ENCODE peak calls at places on chromosomes 11 and 22, in seven cellular contexts. O is ovary, I is upper lobe of left lung, D is BJ, U is OCI-LY7, K is left lung, B is GM12865. W is an unnamed sample.

GRCh38 chr11:19242184-19242932 is 1.6 kb upstream of the E2F8 start:
- DNase-seq in B (no peak), U (no peak), K (peak; percentile 80), O (no peak), D (no peak), I (peak; percentile 83), W (no peak)

GRCh38 chr11:109423114-109423859 is 1.3 kb downstream of the C11orf87 start:
- DNase-seq in B (no peak), K (peak; percentile 71), U (no peak), O (no peak), I (peak; percentile 71), D (no peak), W (no peak)

GRCh38 chr11:63872833-63873201 is 33.9 kb downstream of the MARK2 start:
- DNase-seq in K (no peak), D (no peak), U (no peak), I (no peak), O (no peak), B (no peak), W (no peak)

GRCh38 chr11:47399860-47400812 is 8.3 kb upstream of the SLC39A13 start:
- DNase-seq in K (peak; percentile 85), B (peak; percentile 59), O (peak; percentile 62), U (peak; percentile 92), D (no peak), I (peak; percentile 89), W (no peak)

GRCh38 chr11:121810291-121810690 is 305.7 kb downstream of the BLID start:
- DNase-seq in B (no peak), I (no peak), O (no peak), K (no peak), U (no peak), D (peak; percentile 51), W (no peak)

GRCh38 chr11:2204361-2205213 is 33.0 kb upstream of the TH start:
- DNase-seq in K (peak; percentile 59), B (no peak), D (no peak), I (peak; percentile 58), O (no peak), U (no peak), W (peak; percentile 23)

GRCh38 chr11:130585545-130585944 is 137.1 kb downstream of the ADAMTS15 start:
- DNase-seq in D (no peak), I (no peak), O (no peak), U (no peak), B (no peak), K (no peak), W (no peak)

GRCh38 chr11:4025957-4026324 is 68.7 kb upstream of the RRM1 start:
- DNase-seq in O (no peak), U (no peak), I (no peak), K (no peak), B (no peak), D (no peak), W (no peak)

GRCh38 chr22:28024422-28024888 is 105.4 kb upstream of the PITPNB start:
- DNase-seq in U (no peak), K (no peak), B (no peak), D (no peak), I (no peak), O (peak; percentile 7), W (no peak)

GRCh38 chr11:45273509-45273908 is 12.6 kb downstream of the SYT13 start:
- DNase-seq in U (no peak), I (no peak), O (no peak), B (no peak), K (no peak), D (no peak), W (no peak)
- TF ChIP-seq CTCF in U (no peak), I (no peak), O (no peak), B (no peak), K (no peak), D (no peak), W (no peak)

DNA sequence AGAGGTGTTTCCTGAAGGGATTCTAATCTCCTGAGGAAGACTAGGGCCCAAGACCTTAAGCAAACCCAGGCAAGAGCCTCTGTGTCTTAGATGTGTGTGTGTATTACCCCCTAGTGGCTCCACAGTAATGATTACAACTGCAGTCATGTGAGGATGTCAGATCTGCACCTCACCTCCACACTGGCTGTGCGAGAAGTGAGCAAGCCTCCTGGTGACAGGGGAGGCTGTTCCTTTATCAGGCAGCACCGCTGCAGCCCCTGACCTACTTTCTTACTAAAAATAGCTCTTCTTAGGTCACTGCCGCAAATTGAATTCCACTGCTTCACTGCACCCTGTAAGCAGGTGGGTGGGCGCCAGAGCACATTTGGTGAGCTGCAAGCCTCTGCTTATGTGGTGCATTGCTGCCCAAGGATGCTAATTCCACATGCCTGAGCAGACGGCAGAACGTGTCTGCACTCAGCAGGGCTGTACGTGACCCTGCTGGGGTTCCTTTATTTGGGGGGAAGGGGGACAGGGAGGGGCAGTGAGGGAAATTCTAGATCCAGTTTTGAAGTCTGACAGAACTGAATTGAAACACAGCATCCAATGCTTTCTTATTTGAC is 112.4 kb downstream of the KCNC1 start:
- DNase-seq in O (no peak), I (no peak), U (peak; percentile 8), D (no peak), B (peak; percentile 3), K (no peak), W (no peak)
- TF ChIP-seq CTCF in O (no peak), I (no peak), U (peak; percentile 36), D (no peak), B (no peak), K (no peak), W (no peak)

DNA sequence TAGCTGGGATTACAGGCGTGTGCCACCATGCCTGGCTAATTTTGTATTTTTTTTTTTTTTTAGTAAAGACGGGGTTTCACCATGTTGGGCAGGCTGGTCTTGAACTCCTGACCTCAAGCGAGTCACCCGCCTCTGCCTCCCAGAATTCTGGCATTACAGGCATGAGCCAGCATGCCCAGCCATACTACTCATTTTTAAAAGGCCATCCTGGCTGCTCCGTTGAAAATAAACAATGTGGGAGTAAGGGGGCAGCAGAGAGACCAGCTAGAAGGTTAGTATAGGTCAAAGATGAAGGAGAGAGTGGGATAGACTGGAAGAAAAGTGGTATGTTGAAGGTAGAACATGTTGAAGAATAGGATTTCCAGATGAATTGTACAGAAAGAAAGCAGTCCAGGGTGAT is 17.6 kb upstream of the LIN7C start:
- DNase-seq in K (no peak), O (no peak), I (no peak), B (no peak), D (peak; percentile 9), U (no peak), W (no peak)
- TF ChIP-seq CTCF in K (no peak), O (no peak), I (no peak), B (no peak), D (peak; percentile 32), U (peak; percentile 53), W (no peak)

DNA sequence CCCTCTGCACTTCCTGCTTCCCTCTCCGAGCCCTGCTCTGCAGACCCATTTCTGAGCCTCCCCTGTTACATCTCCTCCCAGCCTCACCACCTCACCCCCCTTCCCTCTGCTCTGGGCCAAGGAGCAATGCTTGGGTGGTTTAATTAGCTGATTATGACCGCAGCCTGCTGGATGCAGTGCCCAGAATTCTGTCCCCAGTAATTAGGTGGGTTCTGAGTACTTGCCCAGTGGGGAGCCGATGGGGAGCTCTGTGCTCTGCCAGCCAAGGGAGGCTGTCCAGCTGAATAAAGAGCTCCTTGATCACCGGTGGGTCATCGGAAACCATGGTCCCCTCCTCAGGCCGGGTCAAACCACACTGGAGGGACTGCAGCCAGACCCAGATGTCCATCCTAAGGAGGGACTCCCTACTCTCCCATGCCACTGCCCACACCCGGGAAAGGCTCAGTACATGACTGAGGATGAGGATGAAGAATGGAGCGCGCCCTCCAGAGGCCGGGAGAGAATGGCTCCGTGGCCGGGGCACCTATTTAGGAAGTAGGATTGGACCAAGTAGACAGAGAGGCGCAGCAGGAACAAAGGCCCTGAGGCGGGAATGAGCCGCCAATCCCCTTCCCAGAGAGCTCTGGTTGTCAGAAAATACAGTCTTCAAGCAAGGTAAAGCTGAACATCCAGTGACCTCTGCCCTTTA is 9.1 kb downstream of the ARRB1 start:
- DNase-seq in B (no peak), U (no peak), O (no peak), K (no peak), I (no peak), D (no peak), W (no peak)
- TF ChIP-seq CTCF in B (no peak), U (no peak), O (no peak), K (no peak), I (no peak), D (no peak), W (no peak)

GRCh38 chr11:81449588-81450155 is 1284.0 kb downstream of the FAM181B start:
- DNase-seq in U (no peak), D (no peak), I (no peak), O (no peak), B (no peak), K (no peak), W (no peak)

GRCh38 chr11:81444306-81444705 is 1289.4 kb downstream of the FAM181B start:
- DNase-seq in I (no peak), K (no peak), B (no peak), O (no peak), D (no peak), U (no peak), W (no peak)
- TF ChIP-seq CTCF in I (no peak), K (no peak), B (no peak), O (no peak), D (no peak), U (peak; percentile 14), W (no peak)

GRCh38 chr22:50144005-50144614 is 26.4 kb upstream of the PANX2 start:
- DNase-seq in B (no peak), I (no peak), O (no peak), K (no peak), U (no peak), D (no peak), W (no peak)

GRCh38 chr22:50145741-50146439 is 24.6 kb upstream of the PANX2 start:
- DNase-seq in U (no peak), D (no peak), I (peak; percentile 57), B (no peak), K (no peak), O (no peak), W (no peak)

GRCh38 chr22:50148166-50148500 is 22.4 kb upstream of the PANX2 start:
- DNase-seq in B (no peak), K (no peak), D (no peak), I (no peak), U (no peak), O (no peak), W (no peak)

GRCh38 chr22:50148991-50149721 is 21.4 kb upstream of the PANX2 start:
- DNase-seq in D (no peak), U (peak; percentile 84), B (peak; percentile 83), O (no peak), K (peak; percentile 92), I (peak; percentile 84), W (peak; percentile 86)

GRCh38 chr22:50146440-50147228 is 23.9 kb upstream of the PANX2 start:
- DNase-seq in K (peak; percentile 80), B (no peak), I (peak; percentile 49), U (no peak), O (peak; percentile 76), D (no peak), W (peak; percentile 48)
- TF ChIP-seq CTCF in K (peak; percentile 36), B (no peak), I (peak; percentile 61), U (no peak), O (peak; percentile 72), D (peak; percentile 84), W (peak; percentile 41)

GRCh38 chr11:62324738-62325556 is 12.3 kb upstream of the ASRGL1 start:
- DNase-seq in B (peak; percentile 67), K (peak; percentile 84), U (peak; percentile 53), D (no peak), O (no peak), I (peak; percentile 50), W (peak; percentile 83)
- TF ChIP-seq CTCF in B (peak; percentile 81), K (peak; percentile 79), U (peak; percentile 83), D (peak; percentile 44), O (no peak), I (peak; percentile 81), W (peak; percentile 99)

GRCh38 chr11:10181811-10182210 is 112.2 kb downstream of the SBF2 start:
- DNase-seq in D (peak; percentile 35), U (peak; percentile 35), O (no peak), B (peak; percentile 16), I (no peak), K (no peak), W (no peak)
- TF ChIP-seq CTCF in D (peak; percentile 21), U (peak; percentile 73), O (peak; percentile 17), B (peak; percentile 17), I (peak; percentile 14), K (no peak), W (no peak)

W was measured in CD14-positive monocyte.